ENCODE peak calls at places on chromosomes 16 and 17, in six cellular contexts. O is H1, I is HCT116, C is stomach, N is GM23338, J is GM12891. E is an unnamed sample.

GRCh38 chr16:51050379-51050710 is 100.7 kb downstream of the SALL1 start:
- DNase-seq in J (no peak), O (no peak), N (no peak), C (no peak), I (no peak), E (no peak)

GRCh38 chr16:59783191-59783590 is 1049.1 kb upstream of the GOT2 start:
- DNase-seq in O (no peak), I (no peak), J (no peak), C (no peak), N (no peak), E (no peak)

GRCh38 chr17:27928546-27928945 is 35.4 kb upstream of the LYRM9 start:
- DNase-seq in I (no peak), C (no peak), O (no peak), J (no peak), N (no peak), E (no peak)

GRCh38 chr16:48958681-48959080 is 323.0 kb downstream of the CBLN1 start:
- DNase-seq in C (no peak), J (no peak), I (no peak), N (no peak), O (no peak), E (no peak)

GRCh38 chr16:73527191-73527590 is 479.3 kb upstream of the ZFHX3 start:
- DNase-seq in I (no peak), J (no peak), N (no peak), C (no peak), O (no peak), E (no peak)

GRCh38 chr16:20617271-20617670 is 41.1 kb upstream of the ACSM2B start:
- DNase-seq in C (no peak), O (no peak), N (no peak), J (no peak), I (no peak), E (no peak)

GRCh38 chr17:40093580-40094201 is 6.7 kb downstream of the NR1D1 start:
- DNase-seq in J (no peak), O (no peak), N (no peak), I (no peak), C (no peak), E (no peak)

GRCh38 chr16:9904526-9904925 is 277.7 kb downstream of the GRIN2A start:
- DNase-seq in J (no peak), I (no peak), C (no peak), N (no peak), O (no peak), E (no peak)

GRCh38 chr17:35708149-35708548 is 23.3 kb upstream of the RASL10B start:
- DNase-seq in J (no peak), I (no peak), O (no peak), C (no peak), N (no peak), E (no peak)

GRCh38 chr17:77810536-77810935 is 148.0 kb upstream of the TNRC6C start:
- DNase-seq in N (no peak), O (no peak), C (no peak), J (no peak), I (no peak), E (no peak)

GRCh38 chr16:648071-648785 is 937 bp upstream of the WDR90 start:
- DNase-seq in C (peak; percentile 83), J (peak; percentile 72), I (no peak), O (no peak), N (peak; percentile 75), E (no peak)

GRCh38 chr17:28599311-28600184 is 723 bp upstream of the SPAG5 start:
- DNase-seq in C (peak; percentile 71), J (peak; percentile 50), N (peak; percentile 41), I (peak; percentile 66), O (no peak), E (peak; percentile 80)

GRCh38 chr17:36931096-36931696 is 6.1 kb upstream of the LHX1 start:
- DNase-seq in I (no peak), O (no peak), C (no peak), J (no peak), N (no peak), E (no peak)

GRCh38 chr16:1098266-1098991 is 2.4 kb upstream of the C1QTNF8 start:
- DNase-seq in J (no peak), N (no peak), C (no peak), O (no peak), I (no peak), E (no peak)

GRCh38 chr16:58417600-58417999 is 25.3 kb downstream of the GINS3 start:
- DNase-seq in I (no peak), C (no peak), O (no peak), J (no peak), N (no peak), E (no peak)

GRCh38 chr16:78980825-78981224 is 619.7 kb downstream of the MAF start:
- DNase-seq in J (no peak), O (no peak), I (no peak), N (no peak), C (no peak), E (no peak)

GRCh38 chr17:2996938-2997670 is 66.3 kb downstream of the OR1D5 start:
- DNase-seq in I (no peak), C (no peak), O (no peak), J (no peak), N (no peak), E (no peak)

GRCh38 chr16:25033852-25034251 is 18.7 kb upstream of the ARHGAP17 start:
- DNase-seq in I (no peak), C (no peak), N (no peak), O (no peak), J (no peak), E (no peak)

GRCh38 chr17:75352079-75352569 is 53.4 kb downstream of the GRB2 start:
- DNase-seq in N (peak; percentile 78), I (no peak), O (no peak), C (peak; percentile 52), J (no peak), E (no peak)

GRCh38 chr16:24950275-24950674 is 64.9 kb downstream of the ARHGAP17 start:
- DNase-seq in O (no peak), C (no peak), J (no peak), I (no peak), N (no peak), E (no peak)

GRCh38 chr16:3548859-3549258 is 28.3 kb downstream of the NLRC3 start:
- DNase-seq in N (no peak), C (no peak), J (no peak), I (no peak), O (no peak), E (no peak)
- TF ChIP-seq POLR2AphosphoS5 in N (no peak), C (no peak), J (no peak), I (no peak), O (no peak), E (no peak)

GRCh38 chr16:66203476-66203875 is 163.0 kb upstream of the CDH5 start:
- DNase-seq in N (no peak), J (no peak), I (no peak), O (no peak), C (no peak), E (no peak)

GRCh38 chr16:66204761-66205160 is 161.7 kb upstream of the CDH5 start:
- DNase-seq in C (no peak), N (no peak), I (no peak), J (no peak), O (no peak), E (no peak)

GRCh38 chr16:66207864-66208226 is 158.6 kb upstream of the CDH5 start:
- DNase-seq in I (no peak), J (no peak), C (no peak), N (no peak), O (no peak), E (no peak)

GRCh38 chr16:66205287-66206167 is 161.0 kb upstream of the CDH5 start:
- DNase-seq in J (no peak), N (no peak), O (no peak), C (no peak), I (no peak), E (no peak)

GRCh38 chr16:66207139-66207863 is 159.2 kb upstream of the CDH5 start:
- DNase-seq in I (no peak), J (no peak), C (no peak), N (no peak), O (no peak), E (no peak)
- TF ChIP-seq POLR2AphosphoS5 in I (no peak), J (no peak), C (no peak), N (no peak), O (no peak), E (no peak)

GRCh38 chr17:73194514-73195222 is 1.8 kb downstream of the COG1 start:
- DNase-seq in O (no peak), C (no peak), N (no peak), I (no peak), J (no peak), E (no peak)

GRCh38 chr17:73189417-73190099 is 3.3 kb upstream of the COG1 start:
- DNase-seq in J (no peak), N (peak; percentile 68), I (peak; percentile 71), C (peak; percentile 39), O (no peak), E (no peak)

GRCh38 chr17:73191443-73192218 is 1.2 kb upstream of the COG1 start:
- DNase-seq in J (peak; percentile 56), C (peak; percentile 72), I (peak; percentile 80), N (peak; percentile 84), O (no peak), E (no peak)

GRCh38 chr17:73192894-73193701 is at the start of gene COG1:
- DNase-seq in N (peak; percentile 95), C (peak; percentile 91), O (no peak), J (peak; percentile 94), I (peak; percentile 76), E (peak; percentile 92)

GRCh38 chr17:73192219-73192893 is 499 bp upstream of the COG1 start:
- DNase-seq in C (peak; percentile 60), J (peak; percentile 71), I (peak; percentile 75), N (peak; percentile 76), O (no peak), E (peak; percentile 74)
- TF ChIP-seq POLR2AphosphoS5 in C (no peak), J (no peak), I (peak; percentile 83), N (peak; percentile 76), O (peak; percentile 62), E (no peak)

DNA sequence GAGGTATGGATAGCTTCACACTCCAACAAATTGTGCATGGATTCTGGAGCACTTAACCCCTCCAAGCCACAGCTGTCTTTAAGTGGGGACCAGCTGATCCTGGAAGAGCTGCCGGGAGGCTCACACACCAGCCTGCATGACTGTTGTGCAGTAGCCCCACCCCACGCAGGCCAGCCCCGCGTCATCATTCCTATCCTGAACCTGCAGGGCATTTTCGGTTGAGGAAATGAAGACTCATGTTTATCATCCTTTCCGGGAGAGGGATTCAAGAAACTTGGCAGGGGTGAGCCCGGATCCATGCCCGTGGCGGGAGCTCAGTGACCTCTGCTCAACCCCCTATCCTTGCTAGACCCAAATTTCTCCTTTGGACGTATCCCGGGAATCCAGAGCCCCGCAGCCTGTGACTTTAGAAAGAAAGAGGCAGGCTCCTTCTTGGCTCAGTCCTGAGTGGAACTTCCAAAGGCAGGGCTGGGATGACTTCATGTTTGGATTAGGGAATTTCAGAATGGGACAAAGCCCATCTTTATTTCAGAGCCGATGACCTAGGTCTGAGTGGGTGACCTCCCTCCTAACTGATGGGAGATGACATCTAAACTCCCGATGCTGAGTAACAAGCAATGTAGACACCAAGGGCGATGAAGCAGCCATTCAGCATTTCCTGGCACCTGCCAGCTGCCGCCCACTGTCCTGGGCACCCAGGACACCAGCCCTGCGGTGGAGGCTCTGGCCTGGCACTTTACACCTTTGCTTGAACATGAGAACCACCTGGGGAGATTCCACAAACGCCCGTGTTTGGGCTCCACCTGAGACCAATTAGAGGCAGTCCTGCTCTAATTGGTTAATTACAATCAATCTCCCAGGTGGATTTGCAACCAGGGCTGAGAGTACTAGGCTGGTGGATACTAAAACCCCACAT is 43.3 kb upstream of the CMIP start:
- DNase-seq in J (no peak), C (no peak), O (no peak), N (no peak), I (peak; percentile 66), E (peak; percentile 78)
- TF ChIP-seq POLR2AphosphoS5 in J (no peak), C (no peak), O (no peak), N (no peak), I (peak; percentile 70), E (no peak)

GRCh38 chr16:68889508-68890150 is 46.3 kb downstream of the TANGO6 start:
- DNase-seq in I (no peak), J (no peak), C (no peak), N (no peak), O (no peak), E (no peak)
- TF ChIP-seq POLR2AphosphoS5 in I (no peak), J (no peak), C (no peak), N (no peak), O (no peak), E (no peak)